ENCODE peak calls at places on chromosomes 12 and 14, in four cellular contexts. Z, H, A and L are unnamed samples.

GRCh38 chr12:1773937-1774655 is 46.3 kb upstream of the LRTM2 start:
- DNase-seq in A (no peak), H (no peak), Z (no peak), L (no peak)

GRCh38 chr12:64681200-64682052 is 71.1 kb downstream of the RASSF3 start:
- DNase-seq in A (no peak), Z (no peak), H (no peak), L (no peak)

GRCh38 chr12:1642513-1642912 is 13.5 kb downstream of the WNT5B start:
- DNase-seq in Z (no peak), H (no peak), A (no peak), L (no peak)

GRCh38 chr12:49296836-49297694 is 2.1 kb downstream of the PRPH start:
- DNase-seq in Z (no peak), H (peak; percentile 72), A (no peak), L (peak; percentile 72)

GRCh38 chr12:87866602-87867292 is 162.5 kb downstream of the C12orf50 start:
- DNase-seq in Z (no peak), H (peak; percentile 45), A (no peak), L (no peak)

GRCh38 chr14:98952595-98953325 is 319.2 kb downstream of the BCL11B start:
- DNase-seq in A (no peak), Z (no peak), H (peak; percentile 7), L (no peak)

GRCh38 chr14:55052259-55052930 is 948 bp downstream of the MAPK1IP1L start:
- DNase-seq in H (peak; percentile 30), Z (no peak), A (peak; percentile 41), L (no peak)

GRCh38 chr12:103799504-103800251 is 41.4 kb downstream of the NT5DC3 start:
- DNase-seq in H (peak; percentile 39), Z (no peak), A (no peak), L (peak; percentile 33)

GRCh38 chr14:61565181-61565580 is 130.1 kb upstream of the HIF1A start:
- DNase-seq in Z (no peak), H (peak; percentile 53), A (no peak), L (no peak)

GRCh38 chr12:55847033-55847432 is 4.3 kb upstream of the MMP19 start:
- DNase-seq in Z (peak; percentile 45), H (peak; percentile 81), A (peak; percentile 36), L (no peak)

GRCh38 chr12:104942075-104942474 is 16.0 kb downstream of the SLC41A2 start:
- DNase-seq in Z (no peak), A (no peak), H (no peak), L (no peak)

GRCh38 chr14:50403433-50403832 is 6.8 kb upstream of the CDKL1 start:
- DNase-seq in Z (no peak), A (peak; percentile 16), H (peak; percentile 21), L (no peak)

GRCh38 chr14:105857816-105858675 is 331.7 kb downstream of the TMEM121 start:
- DNase-seq in Z (no peak), A (no peak), H (no peak), L (no peak)

GRCh38 chr12:109598428-109598854 is 24.8 kb downstream of the MVK start:
- DNase-seq in Z (no peak), H (no peak), A (no peak), L (no peak)

GRCh38 chr14:76715102-76715926 is 46.0 kb upstream of the VASH1 start:
- DNase-seq in H (no peak), Z (no peak), A (no peak), L (no peak)

GRCh38 chr14:60168841-60169240 is 3.6 kb upstream of the DHRS7 start:
- DNase-seq in H (no peak), A (no peak), Z (no peak), L (no peak)

GRCh38 chr14:103155013-103155412 is 31.8 kb downstream of the TNFAIP2 start:
- DNase-seq in Z (no peak), H (peak; percentile 88), A (peak; percentile 64), L (no peak)

GRCh38 chr12:24903305-24904088 is 45.4 kb downstream of the BCAT1 start:
- DNase-seq in A (no peak), Z (no peak), H (peak; percentile 47), L (no peak)

GRCh38 chr12:110635055-110635454 is 21.1 kb downstream of the TCTN1 start:
- DNase-seq in A (no peak), H (no peak), Z (no peak), L (no peak)

GRCh38 chr14:65849558-65849957 is 437.0 kb downstream of the FUT8 start:
- DNase-seq in H (no peak), Z (no peak), A (no peak), L (no peak)

GRCh38 chr14:91754185-91754584 is 22.3 kb upstream of the CATSPERB start:
- DNase-seq in H (no peak), Z (no peak), A (no peak), L (no peak)

GRCh38 chr14:91751719-91752118 is 19.8 kb upstream of the CATSPERB start:
- DNase-seq in Z (no peak), H (no peak), A (no peak), L (no peak)

GRCh38 chr12:121610239-121611149 is 15.8 kb upstream of the ORAI1 start:
- DNase-seq in A (peak; percentile 61), Z (no peak), H (peak; percentile 37), L (no peak)

GRCh38 chr14:75725481-75725880 is 64.4 kb downstream of the TTLL5 start:
- DNase-seq in Z (no peak), H (no peak), A (no peak), L (no peak)

GRCh38 chr12:112973712-112974305 is 4.5 kb upstream of the OAS2 start:
- DNase-seq in H (no peak), Z (no peak), A (no peak), L (no peak)

GRCh38 chr12:67829873-67830272 is 159.4 kb upstream of the IFNG-AS1 start:
- DNase-seq in H (no peak), A (no peak), Z (no peak), L (no peak)

GRCh38 chr14:22598099-22598895 is at the start of gene ABHD4:
- DNase-seq in A (peak; percentile 78), H (peak; percentile 71), Z (no peak), L (no peak)

GRCh38 chr12:179131-179884 is 34.6 kb downstream of the SLC6A12 start:
- DNase-seq in A (no peak), H (peak; percentile 17), Z (no peak), L (no peak)